ENCODE peak calls at places on chromosome 22, in five cellular contexts. O is nephron progenitor cell, C is transverse colon, U is Calu3, E is adrenal gland. G is an unnamed sample.

GRCh38 chr22:49996532-49997220 is 15.9 kb downstream of the IL17REL start:
- DNase-seq in O (no peak), C (peak), U (no peak), E (no peak), G (no peak)

GRCh38 chr22:49202226-49202625 is 625.4 kb downstream of the BRD1 start:
- DNase-seq in O (no peak), C (no peak), U (no peak), E (no peak), G (no peak)

GRCh38 chr22:20031732-20032406 is 11.0 kb downstream of the TANGO2 start:
- DNase-seq in O (no peak), C (peak), U (no peak), E (no peak), G (no peak)

GRCh38 chr22:44023404-44024287 is 456 bp upstream of the PARVB start:
- DNase-seq in O (peak), C (peak), U (peak), E (peak), G (peak)

GRCh38 chr22:41264408-41264941 is 21.5 kb downstream of the RANGAP1 start:
- DNase-seq in O (no peak), C (no peak), U (no peak), E (no peak), G (no peak)

GRCh38 chr22:24358105-24358836 is 69.1 kb upstream of the ADORA2A start:
- DNase-seq in O (no peak), C (no peak), U (no peak), E (no peak), G (no peak)

GRCh38 chr22:33666661-33667619 is 253.3 kb downstream of the LARGE1 start:
- DNase-seq in O (no peak), C (peak), U (no peak), E (no peak), G (no peak)

GRCh38 chr22:25628494-25628893 is 64.0 kb downstream of the GRK3 start:
- DNase-seq in O (no peak), C (no peak), U (no peak), E (no peak), G (no peak)

GRCh38 chr22:17272511-17272991 is 53.3 kb upstream of the ADA2 start:
- DNase-seq in O (peak), C (no peak), U (no peak), E (no peak), G (no peak)

GRCh38 chr22:46936378-46936916 is 174.0 kb downstream of the TBC1D22A start:
- DNase-seq in O (no peak), C (no peak), U (no peak), E (no peak), G (no peak)

GRCh38 chr22:47333625-47334024 is 571.2 kb downstream of the TBC1D22A start:
- DNase-seq in O (no peak), C (no peak), U (peak), E (no peak), G (no peak)

GRCh38 chr22:31344369-31345330 is 1.5 kb downstream of the PATZ1 start:
- DNase-seq in O (peak), C (peak), U (no peak), E (peak), G (no peak)
- TF ChIP-seq CTCF in O (no peak), C (no peak), U (no peak), E (no peak), G (no peak)

GRCh38 chr22:23239429-23239828 is 59.1 kb downstream of the BCR start:
- DNase-seq in O (no peak), C (no peak), U (no peak), E (no peak), G (no peak)

GRCh38 chr22:23242473-23243001 is 62.2 kb downstream of the BCR start:
- DNase-seq in O (peak), C (no peak), U (no peak), E (peak), G (peak)

GRCh38 chr22:23241562-23242472 is 61.5 kb downstream of the BCR start:
- DNase-seq in O (no peak), C (no peak), U (no peak), E (no peak), G (peak)

GRCh38 chr22:23238707-23239106 is 58.4 kb downstream of the BCR start:
- DNase-seq in O (no peak), C (no peak), U (no peak), E (no peak), G (no peak)

GRCh38 chr22:23240639-23241389 is 60.5 kb downstream of the BCR start:
- DNase-seq in O (no peak), C (no peak), U (peak), E (no peak), G (peak)
- TF ChIP-seq CTCF in O (no peak), C (peak), U (no peak), E (no peak), G (peak)

DNA sequence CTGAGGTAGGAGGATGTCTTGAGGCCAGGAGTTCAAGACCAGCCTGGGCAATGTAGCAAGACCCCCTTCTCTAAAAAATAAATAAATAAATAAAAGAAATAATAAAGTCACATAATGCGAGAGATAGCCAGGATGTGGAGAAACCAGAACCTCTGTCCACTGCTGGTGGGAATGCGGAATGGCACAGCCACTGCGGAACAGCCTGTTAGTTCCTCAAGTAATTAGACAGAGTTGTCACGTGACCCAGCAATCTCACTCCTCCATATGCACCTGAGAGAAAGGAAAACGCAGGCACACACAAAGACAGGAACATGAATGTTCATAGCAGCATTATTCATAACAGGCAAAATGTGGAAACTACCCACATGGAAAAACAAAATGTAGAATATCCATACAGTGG is 27.5 kb downstream of the LIF start:
- DNase-seq in O (no peak), C (no peak), U (no peak), E (no peak), G (peak)
- TF ChIP-seq CTCF in O (no peak), C (no peak), U (no peak), E (no peak), G (peak)

DNA sequence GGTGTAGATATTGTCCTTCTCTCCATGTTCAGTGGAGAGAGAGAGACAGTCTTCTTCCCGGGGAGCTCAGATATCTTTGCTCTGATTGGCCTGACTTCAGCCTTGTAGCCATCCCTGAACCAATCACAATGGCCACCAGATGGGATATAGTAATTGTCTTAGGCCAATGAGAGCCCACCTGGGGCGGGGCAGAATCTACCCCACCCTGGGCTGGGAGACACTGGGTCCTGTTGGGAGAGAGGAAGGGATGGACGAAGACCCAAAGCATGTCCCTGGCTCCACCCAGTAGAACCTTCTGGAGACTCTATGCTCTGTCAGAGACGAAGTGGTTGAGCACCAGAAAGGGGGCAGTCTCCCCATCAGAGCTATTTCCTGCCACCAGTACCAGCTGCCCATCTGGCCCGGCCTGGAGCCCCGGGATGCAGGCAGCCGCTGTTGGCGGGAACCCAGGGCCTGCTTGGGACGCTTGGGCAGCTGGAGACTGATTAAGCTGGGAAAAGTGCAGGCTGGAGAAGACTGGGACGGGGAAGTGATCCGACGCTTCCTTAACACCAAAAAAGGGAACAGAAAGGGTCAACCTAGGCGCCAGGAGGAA is 31.6 kb upstream of the CBX7 start:
- DNase-seq in O (no peak), C (no peak), U (no peak), E (no peak), G (peak)
- TF ChIP-seq CTCF in O (no peak), C (no peak), U (no peak), E (no peak), G (no peak)

GRCh38 chr22:29726512-29727247 is 6.9 kb downstream of the CABP7 start:
- DNase-seq in O (no peak), C (no peak), U (no peak), E (peak), G (no peak)

GRCh38 chr22:29724843-29725242 is 5.0 kb downstream of the CABP7 start:
- DNase-seq in O (no peak), C (no peak), U (no peak), E (no peak), G (no peak)

GRCh38 chr22:29729161-29729560 is 9.4 kb downstream of the CABP7 start:
- DNase-seq in O (no peak), C (no peak), U (no peak), E (no peak), G (no peak)

GRCh38 chr22:29726104-29726503 is 6.3 kb downstream of the CABP7 start:
- DNase-seq in O (no peak), C (no peak), U (no peak), E (no peak), G (no peak)

DNA sequence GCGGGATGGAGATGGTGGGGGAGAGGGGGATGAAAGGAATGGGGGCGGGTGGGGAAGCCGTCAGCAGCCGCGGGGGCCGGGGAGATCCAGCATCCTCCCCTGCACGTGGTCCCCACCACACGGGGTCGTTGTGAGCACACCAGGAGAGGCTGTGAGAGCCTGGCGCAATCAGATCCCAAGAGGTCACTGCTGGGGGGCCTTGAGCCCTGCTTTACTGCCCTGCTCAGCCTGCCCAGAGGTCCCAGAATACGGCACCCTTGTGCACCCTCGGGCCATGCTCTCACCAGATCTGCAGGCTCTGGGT is 7.4 kb downstream of the CABP7 start:
- DNase-seq in O (peak), C (peak), U (peak), E (peak), G (peak)
- TF ChIP-seq CTCF in O (peak), C (peak), U (peak), E (peak), G (peak)

GRCh38 chr22:27331526-27332281 is 469.9 kb downstream of the MN1 start:
- DNase-seq in O (peak), C (peak), U (peak), E (peak), G (no peak)
- TF ChIP-seq CTCF in O (peak), C (no peak), U (peak), E (peak), G (no peak)

DNA sequence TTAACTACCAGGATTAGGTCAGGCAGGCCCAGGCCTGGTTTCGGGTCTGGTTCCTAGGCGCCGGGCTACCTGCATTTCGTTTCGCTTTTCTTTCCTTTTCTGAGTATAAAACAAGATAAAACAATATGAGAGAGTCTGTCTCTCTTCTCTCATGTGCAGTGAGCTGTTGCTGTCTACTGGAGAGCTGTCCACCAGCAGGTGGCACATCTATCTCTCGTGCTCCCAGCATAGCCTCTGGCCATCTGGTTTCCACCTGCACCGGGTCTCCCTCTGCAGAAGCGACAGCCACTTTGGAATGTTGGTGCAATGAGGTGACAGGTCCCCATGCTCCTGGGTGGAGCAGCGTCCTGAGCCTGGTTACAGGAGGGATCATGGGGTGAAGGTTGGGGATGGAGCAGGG is 27.7 kb downstream of the RIBC2 start:
- DNase-seq in O (peak), C (peak), U (peak), E (peak), G (peak)
- TF ChIP-seq CTCF in O (peak), C (peak), U (peak), E (peak), G (peak)

DNA sequence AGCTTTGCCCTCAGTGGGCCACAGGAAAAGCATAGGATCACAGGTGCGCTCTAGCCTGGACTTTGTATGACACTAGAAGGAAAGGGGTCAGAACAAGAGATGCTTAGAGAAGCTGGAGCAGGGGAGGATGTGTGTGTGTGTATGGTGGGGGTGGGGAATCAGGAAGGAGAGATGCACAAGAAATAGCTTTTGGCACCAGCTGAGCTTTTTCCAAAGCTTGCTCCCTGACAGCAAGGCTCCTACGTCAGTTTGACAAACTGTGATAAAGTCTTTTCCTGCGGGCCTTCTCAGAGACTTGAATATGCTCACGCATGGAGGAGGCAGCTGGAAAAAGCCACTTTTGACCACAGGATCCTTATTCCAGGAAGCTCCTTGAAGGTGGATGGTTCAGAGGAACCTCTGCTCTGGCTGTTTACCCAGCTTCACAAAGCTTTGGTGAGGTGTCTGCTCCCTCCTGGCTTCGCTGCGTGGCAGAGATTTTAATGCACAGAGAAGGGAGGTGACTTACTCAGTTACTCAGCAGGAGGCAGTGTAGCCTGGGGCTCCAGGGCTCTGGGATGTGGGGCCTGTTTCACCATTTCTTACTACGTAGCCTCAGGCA is 3.9 kb downstream of the CDC42EP1 start:
- DNase-seq in O (no peak), C (no peak), U (no peak), E (peak), G (no peak)
- TF ChIP-seq CTCF in O (no peak), C (no peak), U (no peak), E (no peak), G (no peak)

GRCh38 chr22:31728857-31729256 is 21.1 kb downstream of the PRR14L start:
- DNase-seq in O (no peak), C (no peak), U (no peak), E (no peak), G (no peak)

GRCh38 chr22:31732089-31732829 is 17.7 kb downstream of the PRR14L start:
- DNase-seq in O (no peak), C (no peak), U (no peak), E (no peak), G (no peak)

GRCh38 chr22:31726692-31727091 is 23.2 kb downstream of the PRR14L start:
- DNase-seq in O (no peak), C (no peak), U (no peak), E (no peak), G (no peak)

GRCh38 chr22:31733580-31734079 is 16.3 kb downstream of the PRR14L start:
- DNase-seq in O (no peak), C (no peak), U (no peak), E (no peak), G (no peak)

DNA sequence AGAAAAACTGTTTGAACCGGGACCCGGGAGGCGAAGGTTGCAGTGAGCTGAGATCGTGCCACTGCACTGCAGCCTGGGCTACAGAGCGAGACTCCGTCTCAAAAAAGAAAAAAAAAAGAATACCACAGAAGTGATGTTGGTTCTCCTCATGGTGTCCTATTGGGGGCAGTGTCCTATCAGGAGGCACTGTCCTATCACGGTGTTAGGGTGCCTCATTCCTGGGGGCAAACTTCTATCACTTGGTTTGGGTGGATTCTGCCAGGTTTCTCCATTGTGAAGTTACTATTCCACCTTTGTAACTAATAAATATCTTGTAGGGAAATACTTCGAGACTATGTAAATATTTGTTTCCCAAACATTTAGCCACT is 19.6 kb downstream of the PRR14L start:
- DNase-seq in O (no peak), C (no peak), U (no peak), E (no peak), G (no peak)
- TF ChIP-seq CTCF in O (no peak), C (no peak), U (peak), E (no peak), G (no peak)

DNA sequence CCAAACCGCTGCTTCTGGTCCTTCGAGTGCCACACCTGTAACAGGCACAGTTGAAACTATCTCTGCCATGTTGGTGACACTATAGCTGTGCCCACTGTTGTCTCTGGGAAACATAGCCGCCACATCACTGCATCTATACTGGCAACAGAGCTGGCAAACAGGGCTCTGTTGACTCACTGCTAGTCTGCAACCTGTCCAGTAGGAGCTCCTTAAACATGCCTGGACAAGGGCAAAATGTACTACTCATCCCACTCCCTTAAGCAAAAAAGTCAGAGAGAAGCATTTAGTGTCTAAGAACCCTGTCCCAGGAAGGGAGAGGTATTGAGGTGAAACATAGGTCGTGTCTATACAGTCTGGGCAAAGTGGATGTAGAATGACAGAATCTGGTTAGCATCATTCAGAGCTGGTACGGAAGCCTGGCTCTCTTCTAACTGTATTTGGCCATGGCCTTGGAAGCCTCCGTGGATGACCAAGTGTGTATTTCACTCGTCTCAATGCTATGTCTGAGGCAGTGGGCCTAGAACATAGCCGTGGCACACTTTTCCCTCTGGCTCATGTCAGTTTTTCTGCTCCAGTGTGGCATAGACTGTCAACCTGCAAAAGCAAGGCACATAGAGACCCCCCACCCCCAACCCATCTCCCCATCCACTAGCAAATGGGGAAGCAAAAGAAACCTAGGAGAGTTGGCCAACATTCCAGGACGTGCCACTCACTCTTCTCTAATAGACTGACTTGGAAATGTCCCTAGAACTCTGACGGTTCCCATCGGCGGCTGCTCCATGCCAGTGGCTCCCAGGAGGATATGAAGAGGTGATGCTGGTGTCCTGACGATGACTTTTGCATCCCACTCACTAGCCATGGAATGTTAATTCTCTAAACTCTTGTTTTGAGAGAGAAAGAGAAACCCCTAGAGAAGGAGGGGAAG is 21.4 kb upstream of the PISD start:
- DNase-seq in O (no peak), C (no peak), U (no peak), E (no peak), G (no peak)
- TF ChIP-seq CTCF in O (no peak), C (no peak), U (no peak), E (no peak), G (no peak)